ENCODE peak calls at places on chromosome 13, in ten cellular contexts. One of them, this sample, is unnamed.

GRCh38 chr13:113997845-113998751 is 24.2 kb upstream of the C13orf46 start:
- DNase-seq in nephron progenitor cell: no peak
- DNase-seq in CD4-positive, alpha-beta T cell: no peak
- DNase-seq in CD8-positive, alpha-beta T cell: no peak
- DNase-seq in activated B cell treated with CpG ODN at 0.5 μM for 24 hours: no peak
- DNase-seq in A549: no peak
- DNase-seq in cardiac muscle cell: no peak
- DNase-seq in neural progenitor cell: no peak
- DNase-seq in astrocyte: no peak
- DNase-seq in hepatocyte: no peak
- DNase-seq in this sample: no peak

GRCh38 chr13:92463134-92463533 is 763.5 kb upstream of the GPC6 start:
- DNase-seq in nephron progenitor cell: no peak
- DNase-seq in CD8-positive, alpha-beta T cell: no peak
- DNase-seq in activated B cell treated with CpG ODN at 0.5 μM for 24 hours: no peak
- DNase-seq in hepatocyte: no peak
- DNase-seq in CD4-positive, alpha-beta T cell: no peak
- DNase-seq in neural progenitor cell: no peak
- DNase-seq in cardiac muscle cell: no peak
- DNase-seq in A549: no peak
- DNase-seq in astrocyte: no peak
- DNase-seq in this sample: no peak

GRCh38 chr13:19910336-19911072 is 47.1 kb upstream of the ZMYM5 start:
- DNase-seq in A549: peak; percentile 15
- DNase-seq in astrocyte: peak; percentile 73
- DNase-seq in CD8-positive, alpha-beta T cell: no peak
- DNase-seq in cardiac muscle cell: no peak
- DNase-seq in neural progenitor cell: no peak
- DNase-seq in CD4-positive, alpha-beta T cell: no peak
- DNase-seq in hepatocyte: no peak
- DNase-seq in activated B cell treated with CpG ODN at 0.5 μM for 24 hours: no peak
- DNase-seq in nephron progenitor cell: no peak
- DNase-seq in this sample: no peak

GRCh38 chr13:63433546-63434150 is 2018.0 kb upstream of the PCDH20 start:
- DNase-seq in activated B cell treated with CpG ODN at 0.5 μM for 24 hours: no peak
- DNase-seq in CD4-positive, alpha-beta T cell: no peak
- DNase-seq in astrocyte: peak; percentile 62
- DNase-seq in cardiac muscle cell: no peak
- DNase-seq in hepatocyte: no peak
- DNase-seq in A549: no peak
- DNase-seq in CD8-positive, alpha-beta T cell: no peak
- DNase-seq in nephron progenitor cell: no peak
- DNase-seq in neural progenitor cell: no peak
- DNase-seq in this sample: no peak

GRCh38 chr13:49579501-49579900 is 5.9 kb downstream of the RCBTB1 start:
- DNase-seq in CD8-positive, alpha-beta T cell: no peak
- DNase-seq in CD4-positive, alpha-beta T cell: no peak
- DNase-seq in nephron progenitor cell: no peak
- DNase-seq in activated B cell treated with CpG ODN at 0.5 μM for 24 hours: no peak
- DNase-seq in hepatocyte: no peak
- DNase-seq in neural progenitor cell: no peak
- DNase-seq in cardiac muscle cell: no peak
- DNase-seq in astrocyte: no peak
- DNase-seq in A549: no peak
- DNase-seq in this sample: no peak

GRCh38 chr13:58843567-58843966 is 1212.0 kb downstream of the PCDH17 start:
- DNase-seq in cardiac muscle cell: no peak
- DNase-seq in nephron progenitor cell: no peak
- DNase-seq in CD8-positive, alpha-beta T cell: no peak
- DNase-seq in neural progenitor cell: no peak
- DNase-seq in activated B cell treated with CpG ODN at 0.5 μM for 24 hours: no peak
- DNase-seq in hepatocyte: no peak
- DNase-seq in astrocyte: no peak
- DNase-seq in CD4-positive, alpha-beta T cell: no peak
- DNase-seq in A549: no peak
- DNase-seq in this sample: no peak

GRCh38 chr13:20843177-20843576 is 59.4 kb downstream of the XPO4 start:
- DNase-seq in neural progenitor cell: no peak
- DNase-seq in A549: no peak
- DNase-seq in astrocyte: peak; percentile 35
- DNase-seq in activated B cell treated with CpG ODN at 0.5 μM for 24 hours: no peak
- DNase-seq in CD8-positive, alpha-beta T cell: no peak
- DNase-seq in cardiac muscle cell: peak; percentile 71
- DNase-seq in hepatocyte: peak; percentile 11
- DNase-seq in nephron progenitor cell: no peak
- DNase-seq in CD4-positive, alpha-beta T cell: no peak
- DNase-seq in this sample: no peak

GRCh38 chr13:86960876-86961275 is 710.3 kb upstream of the SLITRK5 start:
- DNase-seq in CD4-positive, alpha-beta T cell: no peak
- DNase-seq in nephron progenitor cell: no peak
- DNase-seq in activated B cell treated with CpG ODN at 0.5 μM for 24 hours: no peak
- DNase-seq in cardiac muscle cell: no peak
- DNase-seq in A549: no peak
- DNase-seq in CD8-positive, alpha-beta T cell: no peak
- DNase-seq in neural progenitor cell: no peak
- DNase-seq in astrocyte: peak; percentile 52
- DNase-seq in hepatocyte: no peak
- DNase-seq in this sample: no peak

GRCh38 chr13:71033026-71033425 is 834.0 kb downstream of the DACH1 start:
- DNase-seq in nephron progenitor cell: no peak
- DNase-seq in astrocyte: no peak
- DNase-seq in hepatocyte: no peak
- DNase-seq in A549: no peak
- DNase-seq in cardiac muscle cell: no peak
- DNase-seq in neural progenitor cell: no peak
- DNase-seq in activated B cell treated with CpG ODN at 0.5 μM for 24 hours: no peak
- DNase-seq in CD4-positive, alpha-beta T cell: no peak
- DNase-seq in CD8-positive, alpha-beta T cell: no peak
- DNase-seq in this sample: no peak

GRCh38 chr13:80341098-80341701 is at the start of gene SPRY2:
- DNase-seq in hepatocyte: peak; percentile 97
- DNase-seq in A549: peak; percentile 74
- DNase-seq in cardiac muscle cell: peak; percentile 97
- DNase-seq in neural progenitor cell: peak; percentile 97
- DNase-seq in nephron progenitor cell: peak; percentile 92
- DNase-seq in CD8-positive, alpha-beta T cell: no peak
- DNase-seq in astrocyte: peak; percentile 95
- DNase-seq in activated B cell treated with CpG ODN at 0.5 μM for 24 hours: peak; percentile 54
- DNase-seq in CD4-positive, alpha-beta T cell: no peak
- DNase-seq in this sample: peak; percentile 83
- TF ChIP-seq CTCF in hepatocyte: peak; percentile 19
- TF ChIP-seq CTCF in A549: peak; percentile 8
- TF ChIP-seq CTCF in cardiac muscle cell: no peak
- TF ChIP-seq CTCF in neural progenitor cell: peak; percentile 22
- TF ChIP-seq CTCF in nephron progenitor cell: no peak
- TF ChIP-seq CTCF in CD8-positive, alpha-beta T cell: no peak
- TF ChIP-seq CTCF in astrocyte: no peak
- TF ChIP-seq CTCF in activated B cell treated with CpG ODN at 0.5 μM for 24 hours: no peak
- TF ChIP-seq CTCF in CD4-positive, alpha-beta T cell: no peak
- TF ChIP-seq CTCF in this sample: no peak

DNA sequence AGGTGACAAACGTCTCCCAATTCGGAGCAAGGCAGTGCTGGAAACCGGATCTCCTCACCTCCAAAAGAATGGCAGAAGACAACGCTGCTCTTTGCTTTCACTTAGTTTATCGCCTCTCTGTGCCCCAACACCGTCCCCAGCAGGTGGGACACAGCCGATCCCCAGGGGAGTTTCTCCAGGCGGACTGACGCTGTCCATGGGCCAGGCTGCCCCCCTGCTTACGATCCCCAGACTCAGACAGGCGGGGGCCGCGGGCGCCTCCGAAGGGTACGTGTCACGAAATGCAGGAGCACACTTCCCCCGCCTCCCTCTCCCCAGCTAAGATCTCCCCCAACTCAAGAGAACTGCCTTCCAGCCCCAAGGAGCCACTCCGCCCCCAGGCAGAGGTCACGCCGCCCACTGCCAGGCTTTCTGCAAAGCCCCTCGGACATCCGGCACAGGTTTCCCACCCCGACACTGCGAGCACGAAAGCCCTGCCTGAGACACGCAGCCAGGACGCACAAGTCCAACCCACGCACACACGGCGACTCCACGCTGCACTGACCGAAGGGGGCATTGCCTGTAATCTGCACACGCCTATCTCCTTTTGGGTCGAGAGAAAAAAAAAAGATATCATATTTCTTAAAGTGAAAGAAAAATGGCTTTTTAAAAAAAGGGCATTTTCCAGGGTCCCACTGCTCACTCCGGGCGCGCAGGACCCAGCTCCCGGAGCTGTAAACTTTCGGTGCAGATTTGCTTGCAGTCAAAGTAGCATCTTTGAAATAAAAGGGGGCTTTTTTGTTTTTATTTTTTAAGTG is 1.9 kb downstream of the SPRY2 start:
- DNase-seq in CD4-positive, alpha-beta T cell: no peak
- DNase-seq in CD8-positive, alpha-beta T cell: no peak
- DNase-seq in astrocyte: peak; percentile 88
- DNase-seq in cardiac muscle cell: peak; percentile 86
- DNase-seq in neural progenitor cell: peak; percentile 90
- DNase-seq in hepatocyte: peak; percentile 90
- DNase-seq in A549: no peak
- DNase-seq in activated B cell treated with CpG ODN at 0.5 μM for 24 hours: peak; percentile 24
- DNase-seq in nephron progenitor cell: peak; percentile 79
- DNase-seq in this sample: peak; percentile 56
- TF ChIP-seq CTCF in CD4-positive, alpha-beta T cell: no peak
- TF ChIP-seq CTCF in CD8-positive, alpha-beta T cell: no peak
- TF ChIP-seq CTCF in astrocyte: no peak
- TF ChIP-seq CTCF in cardiac muscle cell: peak; percentile 26
- TF ChIP-seq CTCF in neural progenitor cell: peak; percentile 10
- TF ChIP-seq CTCF in hepatocyte: peak; percentile 35
- TF ChIP-seq CTCF in A549: peak; percentile 10
- TF ChIP-seq CTCF in activated B cell treated with CpG ODN at 0.5 μM for 24 hours: no peak
- TF ChIP-seq CTCF in nephron progenitor cell: no peak
- TF ChIP-seq CTCF in this sample: no peak

DNA sequence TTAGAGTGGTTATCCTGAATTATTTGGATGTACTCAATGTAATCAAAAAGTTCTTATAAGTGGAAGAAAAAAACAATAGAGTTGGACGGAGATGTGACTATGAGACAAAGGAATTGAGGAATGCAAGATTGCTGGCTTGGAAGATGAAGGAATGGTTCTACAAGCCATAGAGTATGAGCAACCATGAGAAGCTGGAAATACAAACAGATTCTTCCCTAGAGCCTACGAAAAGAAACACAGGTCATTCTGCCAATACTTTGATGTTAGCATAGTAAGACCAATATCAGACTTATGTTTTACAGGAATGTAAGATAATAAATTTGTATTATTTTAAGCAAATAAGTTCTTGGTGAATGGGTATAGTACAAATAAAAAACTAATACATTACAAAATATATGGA is 249.2 kb downstream of the DIAPH3 start:
- DNase-seq in CD4-positive, alpha-beta T cell: no peak
- DNase-seq in nephron progenitor cell: no peak
- DNase-seq in activated B cell treated with CpG ODN at 0.5 μM for 24 hours: no peak
- DNase-seq in hepatocyte: no peak
- DNase-seq in A549: no peak
- DNase-seq in CD8-positive, alpha-beta T cell: no peak
- DNase-seq in neural progenitor cell: no peak
- DNase-seq in astrocyte: peak; percentile 73
- DNase-seq in cardiac muscle cell: no peak
- DNase-seq in this sample: no peak
- TF ChIP-seq CTCF in CD4-positive, alpha-beta T cell: no peak
- TF ChIP-seq CTCF in nephron progenitor cell: no peak
- TF ChIP-seq CTCF in activated B cell treated with CpG ODN at 0.5 μM for 24 hours: no peak
- TF ChIP-seq CTCF in hepatocyte: no peak
- TF ChIP-seq CTCF in A549: no peak
- TF ChIP-seq CTCF in CD8-positive, alpha-beta T cell: no peak
- TF ChIP-seq CTCF in neural progenitor cell: no peak
- TF ChIP-seq CTCF in astrocyte: no peak
- TF ChIP-seq CTCF in cardiac muscle cell: no peak
- TF ChIP-seq CTCF in this sample: no peak

DNA sequence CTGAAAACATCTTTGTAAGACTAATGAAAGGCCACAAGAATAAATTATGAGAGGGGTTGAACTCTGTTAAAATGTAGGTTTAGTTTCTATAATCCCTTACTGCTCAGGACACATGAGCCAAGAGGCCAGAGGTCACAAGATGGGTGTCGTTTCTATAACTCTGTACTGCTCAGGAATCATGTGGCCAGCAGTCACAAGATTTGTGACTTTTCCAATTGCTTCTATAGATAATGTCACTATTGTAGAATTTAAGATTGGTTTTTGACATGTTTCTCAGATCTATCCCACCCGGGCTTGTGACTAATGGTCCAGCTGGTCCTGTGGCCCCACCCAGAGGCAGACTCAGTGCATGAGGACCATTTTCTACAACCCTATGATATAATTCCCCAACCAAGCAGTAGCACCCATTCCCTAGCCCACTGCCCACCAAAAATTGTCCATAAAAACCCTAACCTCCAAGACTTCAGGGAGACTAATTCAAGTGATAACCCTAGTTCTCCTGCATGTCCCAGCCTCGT is 662.0 kb upstream of the KLF12 start:
- DNase-seq in CD4-positive, alpha-beta T cell: no peak
- DNase-seq in CD8-positive, alpha-beta T cell: no peak
- DNase-seq in cardiac muscle cell: no peak
- DNase-seq in astrocyte: no peak
- DNase-seq in A549: no peak
- DNase-seq in hepatocyte: no peak
- DNase-seq in nephron progenitor cell: no peak
- DNase-seq in activated B cell treated with CpG ODN at 0.5 μM for 24 hours: no peak
- DNase-seq in neural progenitor cell: no peak
- DNase-seq in this sample: no peak
- TF ChIP-seq CTCF in CD4-positive, alpha-beta T cell: no peak
- TF ChIP-seq CTCF in CD8-positive, alpha-beta T cell: no peak
- TF ChIP-seq CTCF in cardiac muscle cell: no peak
- TF ChIP-seq CTCF in astrocyte: no peak
- TF ChIP-seq CTCF in A549: no peak
- TF ChIP-seq CTCF in hepatocyte: no peak
- TF ChIP-seq CTCF in nephron progenitor cell: no peak
- TF ChIP-seq CTCF in activated B cell treated with CpG ODN at 0.5 μM for 24 hours: no peak
- TF ChIP-seq CTCF in neural progenitor cell: peak; percentile 15
- TF ChIP-seq CTCF in this sample: no peak

GRCh38 chr13:98144501-98145350 is 1.8 kb downstream of the FARP1 start:
- DNase-seq in neural progenitor cell: peak; percentile 81
- DNase-seq in CD4-positive, alpha-beta T cell: no peak
- DNase-seq in A549: no peak
- DNase-seq in cardiac muscle cell: peak; percentile 32
- DNase-seq in astrocyte: peak; percentile 46
- DNase-seq in nephron progenitor cell: peak; percentile 50
- DNase-seq in hepatocyte: peak; percentile 49
- DNase-seq in CD8-positive, alpha-beta T cell: no peak
- DNase-seq in activated B cell treated with CpG ODN at 0.5 μM for 24 hours: no peak
- DNase-seq in this sample: no peak
- TF ChIP-seq CTCF in neural progenitor cell: peak; percentile 40
- TF ChIP-seq CTCF in CD4-positive, alpha-beta T cell: no peak
- TF ChIP-seq CTCF in A549: no peak
- TF ChIP-seq CTCF in cardiac muscle cell: peak; percentile 22
- TF ChIP-seq CTCF in astrocyte: peak; percentile 11
- TF ChIP-seq CTCF in nephron progenitor cell: no peak
- TF ChIP-seq CTCF in hepatocyte: peak; percentile 10
- TF ChIP-seq CTCF in CD8-positive, alpha-beta T cell: no peak
- TF ChIP-seq CTCF in activated B cell treated with CpG ODN at 0.5 μM for 24 hours: no peak
- TF ChIP-seq CTCF in this sample: no peak

This sample was measured in GM13977.